ENCODE peak calls at places on chromosome X, in eight cellular contexts. Z, Q, S, C, E, X, U and A are unnamed samples.

GRCh38 chrX:154840856-154841255 is 6.4 kb upstream of the SMIM9 start:
- DNase-seq in Z (peak; percentile 18), Q (no peak), S (no peak), C (peak; percentile 63), E (peak; percentile 9), X (no peak), U (no peak), A (peak; percentile 30)

GRCh38 chrX:40687169-40687568 is 39.8 kb upstream of the CXorf38 start:
- DNase-seq in Z (no peak), Q (no peak), S (no peak), C (no peak), E (no peak), X (no peak), U (no peak), A (no peak)

GRCh38 chrX:111083101-111083500 is 12.9 kb upstream of the PAK3 start:
- DNase-seq in Z (no peak), Q (no peak), S (no peak), C (peak; percentile 24), E (no peak), X (no peak), U (no peak), A (no peak)

GRCh38 chrX:27751976-27752375 is 55.8 kb upstream of the MAGEB10 start:
- DNase-seq in Z (no peak), Q (no peak), S (no peak), C (peak; percentile 1), E (no peak), X (no peak), U (no peak), A (no peak)

GRCh38 chrX:65407157-65407626 is 127.4 kb downstream of the LAS1L start:
- DNase-seq in Z (no peak), Q (no peak), S (no peak), C (no peak), E (no peak), X (no peak), U (no peak), A (peak; percentile 6)

GRCh38 chrX:119072771-119073170 is at the start of gene CT47C1:
- DNase-seq in Z (no peak), Q (no peak), S (no peak), C (no peak), E (no peak), X (no peak), U (no peak), A (no peak)

GRCh38 chrX:74325130-74326059 is 21.4 kb downstream of the ZCCHC13 start:
- DNase-seq in Z (no peak), Q (no peak), S (no peak), C (no peak), E (no peak), X (no peak), U (no peak), A (no peak)

GRCh38 chrX:132958086-132958703 is at the start of gene HS6ST2:
- DNase-seq in Z (no peak), Q (no peak), S (no peak), C (peak; percentile 39), E (peak; percentile 45), X (peak; percentile 48), U (no peak), A (no peak)

GRCh38 chrX:129653985-129654651 is 638 bp downstream of the APLN start:
- DNase-seq in Z (no peak), Q (no peak), S (no peak), C (no peak), E (peak; percentile 3), X (no peak), U (no peak), A (no peak)

GRCh38 chrX:103215768-103216085 is 819 bp downstream of the BEX4 start:
- DNase-seq in Z (no peak), Q (no peak), S (no peak), C (no peak), E (no peak), X (no peak), U (no peak), A (no peak)